ENCODE peak calls at places on chromosomes 6 and 20, in five cellular contexts. J is upper lobe of left lung, X is spleen, B is vagina, C is GM12891. G is an unnamed sample.

GRCh38 chr20:34704177-34705007 is at the start of gene TP53INP2:
- DNase-seq in J (peak; percentile 98), X (peak; percentile 95), B (no peak), C (peak; percentile 79), G (no peak)

GRCh38 chr20:63215101-63216040 is 560 bp downstream of the YTHDF1 start:
- DNase-seq in J (no peak), X (no peak), B (no peak), C (no peak), G (no peak)

GRCh38 chr6:41638002-41638800 is at the start of gene MDFI:
- DNase-seq in J (peak; percentile 86), X (peak; percentile 55), B (no peak), C (no peak), G (no peak)

GRCh38 chr6:143092768-143093167 is 32.1 kb downstream of the AIG1 start:
- DNase-seq in J (no peak), X (no peak), B (no peak), C (no peak), G (no peak)

GRCh38 chr20:45355209-45355608 is 7.0 kb upstream of the SDC4 start:
- DNase-seq in J (no peak), X (no peak), B (no peak), C (no peak), G (no peak)

GRCh38 chr6:11675610-11676009 is 103.0 kb downstream of the ADTRP start:
- DNase-seq in J (no peak), X (no peak), B (no peak), C (no peak), G (no peak)

GRCh38 chr6:67683960-67684359 is 951.1 kb upstream of the ADGRB3 start:
- DNase-seq in J (no peak), X (no peak), B (no peak), C (no peak), G (peak; percentile 60)

GRCh38 chr20:8389381-8390368 is 257.6 kb downstream of the PLCB1 start:
- DNase-seq in J (no peak), X (no peak), B (no peak), C (no peak), G (peak; percentile 1)

GRCh38 chr6:155107432-155108069 is 112.4 kb downstream of the TIAM2 start:
- DNase-seq in J (no peak), X (no peak), B (no peak), C (no peak), G (no peak)

GRCh38 chr6:151590742-151591141 is 96.9 kb downstream of the CCDC170 start:
- DNase-seq in J (no peak), X (no peak), B (no peak), C (no peak), G (no peak)

GRCh38 chr6:41768545-41769308 is 11.0 kb downstream of the FRS3 start:
- DNase-seq in J (no peak), X (no peak), B (no peak), C (no peak), G (no peak)

GRCh38 chr6:52994031-52994788 is 874 bp downstream of the GSTA4 start:
- DNase-seq in J (no peak), X (no peak), B (no peak), C (no peak), G (no peak)

GRCh38 chr20:37668166-37668565 is 25.7 kb upstream of the CTNNBL1 start:
- DNase-seq in J (no peak), X (no peak), B (no peak), C (no peak), G (no peak)

GRCh38 chr6:158269657-158270056 is 42.6 kb upstream of the TULP4 start:
- DNase-seq in J (no peak), X (no peak), B (no peak), C (no peak), G (no peak)

GRCh38 chr6:115997990-115998585 is 62.6 kb downstream of the FRK start:
- DNase-seq in J (no peak), X (no peak), B (no peak), C (no peak), G (no peak)

GRCh38 chr20:37703338-37703660 is 9.5 kb downstream of the CTNNBL1 start:
- DNase-seq in J (no peak), X (no peak), B (no peak), C (no peak), G (no peak)

GRCh38 chr20:51156041-51156795 is 133.3 kb upstream of the KCNG1 start:
- DNase-seq in J (no peak), X (no peak), B (no peak), C (no peak), G (no peak)

GRCh38 chr6:90870561-90870960 is 283.7 kb upstream of the MAP3K7 start:
- DNase-seq in J (no peak), X (no peak), B (no peak), C (no peak), G (no peak)

GRCh38 chr6:9140181-9140580 is 704.8 kb upstream of the SLC35B3 start:
- DNase-seq in J (peak; percentile 40), X (no peak), B (no peak), C (no peak), G (peak; percentile 75)

GRCh38 chr6:79764758-79765157 is 133.6 kb downstream of the SH3BGRL2 start:
- DNase-seq in J (no peak), X (no peak), B (no peak), C (no peak), G (no peak)

GRCh38 chr6:30100585-30101422 is 12.1 kb downstream of the TRIM31 start:
- DNase-seq in J (peak; percentile 90), X (no peak), B (no peak), C (no peak), G (no peak)
- TF ChIP-seq POLR2AphosphoS5 in J (no peak), X (no peak), B (peak; percentile 51), C (no peak), G (no peak)

GRCh38 chr6:126664271-126664670 is 324.4 kb downstream of the CENPW start:
- DNase-seq in J (no peak), X (no peak), B (no peak), C (no peak), G (no peak)
- TF ChIP-seq POLR2AphosphoS5 in J (no peak), X (no peak), B (no peak), C (no peak), G (no peak)

DNA sequence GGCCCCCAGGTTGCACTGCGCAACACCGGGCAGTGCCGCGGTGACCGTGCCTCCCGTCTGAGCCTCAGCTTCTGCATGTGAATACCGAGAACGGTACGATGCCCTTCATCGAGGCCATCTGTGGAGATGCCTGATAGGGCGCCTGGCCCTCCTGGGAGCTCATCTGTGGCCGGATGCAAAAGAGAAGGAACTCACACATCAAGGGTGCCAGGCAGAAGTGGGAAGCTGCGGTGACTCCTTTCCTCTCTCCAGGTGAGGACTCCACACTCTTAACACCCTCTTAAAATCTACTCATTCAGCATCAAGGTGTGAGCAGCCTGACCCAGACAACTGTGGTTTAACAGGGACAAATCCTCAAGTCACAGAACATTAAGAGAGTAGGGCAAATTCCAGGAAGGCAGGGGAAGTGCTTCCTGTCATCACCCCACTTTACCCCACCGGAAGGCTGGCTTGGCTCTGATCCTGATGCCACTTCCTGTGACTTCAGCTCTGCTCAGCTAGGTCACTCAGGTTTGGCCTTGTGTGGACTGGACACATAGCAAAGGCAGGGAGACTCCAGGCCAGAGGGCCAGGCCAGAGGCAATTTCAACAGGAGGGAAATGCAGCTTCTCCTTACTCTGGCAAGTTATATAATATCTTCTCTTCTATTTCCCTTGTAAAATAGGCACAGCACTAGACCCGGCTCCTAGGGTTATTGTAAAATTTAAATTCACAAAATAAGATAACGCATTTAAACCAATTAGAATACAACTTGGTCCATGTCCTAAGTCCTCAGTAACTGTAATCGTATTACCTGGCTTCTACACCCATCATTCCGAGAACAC is 69.4 kb downstream of the CPNE5 start:
- DNase-seq in J (no peak), X (peak; percentile 87), B (no peak), C (no peak), G (no peak)
- TF ChIP-seq POLR2AphosphoS5 in J (peak; percentile 36), X (peak; percentile 79), B (no peak), C (no peak), G (no peak)

GRCh38 chr6:15360300-15360699 is 114.4 kb downstream of the JARID2 start:
- DNase-seq in J (no peak), X (no peak), B (no peak), C (no peak), G (no peak)
- TF ChIP-seq POLR2AphosphoS5 in J (no peak), X (no peak), B (no peak), C (no peak), G (no peak)

G was measured in Panc1.